ENCODE peak calls at places on chromosomes 1 and 21, in ten cellular contexts. H is Peyer's patch, W is left ventricle myocardium inferior, D is endodermal cell, Z is tibial artery, S is transverse colon, V is heart left ventricle, J is GM12878, X is ascending aorta, I is spleen. G is an unnamed sample. For H3K4me1, the result is how much of the 10 kb centered on the place peaks cover.

GRCh38 chr1:185292237-185292636 is 24.8 kb downstream of the IVNS1ABP start:
- DNase-seq in S (no peak), V (no peak), X (no peak), Z (no peak), D (no peak), I (peak), J (no peak), H (no peak), W (peak), G (no peak)

GRCh38 chr1:19646366-19646765 is 2.3 kb downstream of the NBL1 start:
- DNase-seq in W (no peak), I (no peak), H (no peak), Z (no peak), S (peak), V (no peak), X (no peak), J (no peak), D (no peak), G (no peak)

GRCh38 chr1:228396770-228397453 is 9.7 kb downstream of the TRIM11 start:
- DNase-seq in J (no peak), V (no peak), S (no peak), D (peak), W (no peak), H (no peak), I (peak), X (no peak), Z (peak), G (no peak)

GRCh38 chr1:226722240-226722900 is 16.7 kb downstream of the ITPKB start:
- DNase-seq in Z (no peak), W (no peak), H (no peak), D (peak), X (no peak), J (no peak), S (no peak), V (no peak), I (no peak), G (no peak)

GRCh38 chr21:16592399-16592798 is 862.6 kb downstream of the USP25 start:
- DNase-seq in D (no peak), J (no peak), Z (no peak), W (no peak), V (no peak), X (no peak), I (no peak), S (no peak), H (no peak), G (no peak)

GRCh38 chr1:219917851-219918466 is 10.4 kb downstream of the SLC30A10 start:
- DNase-seq in I (no peak), D (no peak), Z (no peak), X (no peak), W (no peak), V (no peak), S (peak), H (no peak), J (no peak), G (no peak)

GRCh38 chr1:233015965-233016364 is 65.6 kb downstream of the NTPCR start:
- DNase-seq in S (no peak), H (no peak), V (no peak), J (no peak), W (no peak), X (no peak), Z (no peak), D (no peak), I (no peak), G (no peak)

GRCh38 chr1:156102634-156103511 is 11.6 kb upstream of the LMNA start:
- DNase-seq in S (no peak), H (no peak), V (peak), D (no peak), Z (no peak), X (no peak), J (no peak), I (no peak), W (no peak), G (no peak)

GRCh38 chr1:25033030-25033827 is 103.2 kb upstream of the RUNX3 start:
- DNase-seq in J (no peak), S (no peak), I (no peak), D (no peak), W (no peak), X (no peak), V (no peak), H (no peak), Z (no peak), G (no peak)

GRCh38 chr1:115114308-115114707 is 25.0 kb upstream of the TSPAN2 start:
- DNase-seq in H (no peak), J (no peak), X (no peak), V (no peak), S (no peak), I (no peak), D (no peak), Z (no peak), W (no peak), G (no peak)

GRCh38 chr1:206103979-206104378 is 13.2 kb downstream of the AVPR1B start:
- DNase-seq in D (no peak), V (no peak), I (no peak), X (no peak), J (no peak), S (no peak), Z (no peak), H (no peak), W (no peak), G (peak)

GRCh38 chr1:161951646-161952045 is 72.0 kb downstream of the OLFML2B start:
- DNase-seq in Z (no peak), X (no peak), D (no peak), S (no peak), V (no peak), H (no peak), I (no peak), J (no peak), W (no peak), G (no peak)

GRCh38 chr1:40630488-40631223 is 34.8 kb downstream of the RIMS3 start:
- DNase-seq in X (no peak), Z (no peak), D (peak), S (no peak), V (no peak), I (no peak), H (no peak), W (no peak), J (no peak), G (no peak)

GRCh38 chr1:224333309-224333926 is 3.4 kb upstream of the NVL start:
- DNase-seq in S (no peak), X (no peak), I (no peak), D (no peak), H (no peak), V (no peak), W (no peak), Z (no peak), J (peak), G (no peak)

GRCh38 chr1:108158893-108159292 is 41.2 kb downstream of the SLC25A24 start:
- DNase-seq in J (no peak), V (no peak), H (no peak), X (no peak), Z (no peak), S (no peak), I (no peak), D (no peak), W (no peak), G (no peak)

GRCh38 chr1:17653728-17654351 is 101.3 kb upstream of the ACTL8 start:
- DNase-seq in V (no peak), S (no peak), X (no peak), Z (no peak), D (peak), W (no peak), I (no peak), H (no peak), J (no peak), G (no peak)

GRCh38 chr1:77834771-77835334 is 53.6 kb upstream of the NEXN start:
- DNase-seq in Z (no peak), I (no peak), S (peak), H (no peak), W (no peak), X (no peak), J (no peak), D (no peak), V (peak), G (no peak)

DNA sequence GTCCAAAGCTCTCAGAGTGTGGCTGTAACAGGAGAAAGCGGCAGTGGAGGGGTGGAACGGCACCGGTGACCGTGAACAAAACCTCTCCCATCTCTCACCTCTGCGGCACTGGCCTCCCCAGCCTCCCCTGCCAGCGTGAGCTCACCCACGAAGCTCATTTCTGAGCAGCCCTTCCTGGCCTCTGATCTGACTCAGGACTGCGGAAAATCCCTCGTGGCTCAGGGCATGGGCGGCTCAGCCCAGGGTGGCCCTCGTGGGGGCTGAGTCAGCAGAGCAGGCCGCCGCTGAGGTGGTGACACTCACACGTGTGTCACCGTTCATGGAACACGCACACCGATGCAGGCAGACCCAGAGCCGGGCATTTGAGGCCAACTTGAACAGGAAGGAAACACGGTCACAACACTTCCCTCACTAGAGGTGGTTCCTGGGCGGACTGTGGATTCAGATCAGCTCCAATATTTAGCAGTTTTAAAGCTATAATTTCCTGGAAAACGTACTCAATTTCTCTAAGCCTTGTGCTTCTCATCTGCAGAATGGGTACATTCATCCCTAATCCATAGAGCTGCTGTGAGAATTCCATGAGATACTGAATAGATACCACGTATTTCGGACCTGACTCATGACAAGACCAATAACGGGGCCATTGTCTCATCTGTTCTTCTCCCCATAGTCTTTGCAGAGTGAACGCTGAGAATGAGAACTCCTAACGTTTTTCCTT is 115.0 kb upstream of the TMPRSS2 start:
- DNase-seq in H (no peak), I (no peak), Z (no peak), V (no peak), J (no peak), S (no peak), W (no peak), D (no peak), X (no peak), G (no peak)
- TF ChIP-seq CTCF in H (no peak), I (no peak), Z (no peak), V (no peak), J (no peak), S (no peak), W (no peak), D (no peak), X (no peak), G (no peak)

GRCh38 chr1:229434005-229434640 is at the start of gene ACTA1:
- DNase-seq in X (no peak), W (peak), S (no peak), Z (no peak), D (peak), I (no peak), J (no peak), H (no peak), V (peak), G (no peak)
- H3K4me3 ChIP-seq in X (no peak), W (peak), S (no peak), Z (peak), D (peak), I (no peak), J (no peak), H (no peak), V (peak), G (peak)

GRCh38 chr1:208159542-208160258 is 84.5 kb downstream of the PLXNA2 start:
- DNase-seq in S (no peak), J (no peak), V (no peak), Z (peak), W (no peak), H (no peak), D (peak), I (no peak), X (no peak), G (peak)

GRCh38 chr1:208157769-208158168 is 86.4 kb downstream of the PLXNA2 start:
- DNase-seq in D (no peak), W (no peak), J (no peak), X (no peak), H (no peak), S (no peak), Z (peak), V (no peak), I (no peak), G (peak)

GRCh38 chr1:208161005-208161404 is 83.2 kb downstream of the PLXNA2 start:
- DNase-seq in V (no peak), D (peak), W (no peak), Z (no peak), S (no peak), X (no peak), H (no peak), I (no peak), J (no peak), G (no peak)

GRCh38 chr1:208160259-208160819 is 83.8 kb downstream of the PLXNA2 start:
- DNase-seq in S (no peak), X (no peak), V (no peak), D (no peak), W (no peak), Z (peak), H (no peak), I (no peak), J (no peak), G (no peak)

GRCh38 chr1:208158640-208159541 is 85.3 kb downstream of the PLXNA2 start:
- DNase-seq in D (peak), V (no peak), I (no peak), J (no peak), Z (peak), X (no peak), H (no peak), W (no peak), S (peak), G (no peak)
- H3K4me1 ChIP-seq in D (half or more), V (half or more), I (under half), J (under half), Z (under half), X (under half), H (under half), W (half or more), S (half or more), G (half or more)

GRCh38 chr1:54595956-54596498 is 27.3 kb downstream of the FAM151A start:
- DNase-seq in J (no peak), D (no peak), V (no peak), I (peak), W (no peak), H (no peak), Z (no peak), S (no peak), X (no peak), G (no peak)

GRCh38 chr1:54596756-54597155 is 26.6 kb downstream of the FAM151A start:
- DNase-seq in X (no peak), Z (no peak), I (no peak), D (no peak), W (no peak), H (no peak), S (no peak), J (no peak), V (no peak), G (no peak)

GRCh38 chr1:54591127-54591756 is 32.1 kb downstream of the FAM151A start:
- DNase-seq in J (no peak), S (no peak), H (no peak), V (no peak), D (no peak), X (no peak), I (no peak), Z (no peak), W (no peak), G (no peak)

GRCh38 chr1:54594463-54594862 is 28.9 kb downstream of the FAM151A start:
- DNase-seq in H (no peak), I (peak), Z (no peak), J (no peak), S (no peak), W (no peak), V (no peak), D (no peak), X (no peak), G (no peak)

GRCh38 chr1:54593571-54594160 is 29.7 kb downstream of the FAM151A start:
- DNase-seq in Z (no peak), D (no peak), S (no peak), J (no peak), X (no peak), V (no peak), H (no peak), I (peak), W (no peak), G (no peak)
- TF ChIP-seq CTCF in Z (no peak), D (no peak), S (no peak), J (no peak), X (no peak), V (no peak), H (no peak), I (no peak), W (no peak), G (no peak)

DNA sequence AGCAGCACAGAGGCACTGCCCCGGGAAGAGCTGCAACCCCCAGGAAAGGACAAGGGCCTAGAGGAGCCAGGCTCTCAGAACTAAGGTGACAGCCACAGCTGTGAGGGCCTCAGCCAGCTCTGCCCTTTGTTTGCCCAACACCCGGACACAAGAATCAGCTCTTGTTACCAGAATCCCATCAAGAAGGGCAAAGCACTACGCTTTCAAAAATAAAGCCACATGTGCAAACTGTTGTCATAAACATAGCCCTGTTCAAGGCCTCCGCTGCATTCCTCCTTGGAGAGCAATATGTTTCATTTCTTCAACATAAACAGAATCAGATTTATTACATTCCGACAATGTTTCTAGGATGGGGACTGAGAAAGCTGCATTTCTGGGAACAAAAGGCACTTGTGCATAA is 71.2 kb downstream of the SSBP3 start:
- DNase-seq in I (no peak), H (no peak), S (no peak), X (no peak), Z (no peak), D (no peak), W (no peak), V (no peak), J (no peak), G (no peak)
- H3K4me3 ChIP-seq in I (no peak), H (no peak), S (no peak), X (peak), Z (peak), D (no peak), W (peak), V (peak), J (no peak), G (peak)

DNA sequence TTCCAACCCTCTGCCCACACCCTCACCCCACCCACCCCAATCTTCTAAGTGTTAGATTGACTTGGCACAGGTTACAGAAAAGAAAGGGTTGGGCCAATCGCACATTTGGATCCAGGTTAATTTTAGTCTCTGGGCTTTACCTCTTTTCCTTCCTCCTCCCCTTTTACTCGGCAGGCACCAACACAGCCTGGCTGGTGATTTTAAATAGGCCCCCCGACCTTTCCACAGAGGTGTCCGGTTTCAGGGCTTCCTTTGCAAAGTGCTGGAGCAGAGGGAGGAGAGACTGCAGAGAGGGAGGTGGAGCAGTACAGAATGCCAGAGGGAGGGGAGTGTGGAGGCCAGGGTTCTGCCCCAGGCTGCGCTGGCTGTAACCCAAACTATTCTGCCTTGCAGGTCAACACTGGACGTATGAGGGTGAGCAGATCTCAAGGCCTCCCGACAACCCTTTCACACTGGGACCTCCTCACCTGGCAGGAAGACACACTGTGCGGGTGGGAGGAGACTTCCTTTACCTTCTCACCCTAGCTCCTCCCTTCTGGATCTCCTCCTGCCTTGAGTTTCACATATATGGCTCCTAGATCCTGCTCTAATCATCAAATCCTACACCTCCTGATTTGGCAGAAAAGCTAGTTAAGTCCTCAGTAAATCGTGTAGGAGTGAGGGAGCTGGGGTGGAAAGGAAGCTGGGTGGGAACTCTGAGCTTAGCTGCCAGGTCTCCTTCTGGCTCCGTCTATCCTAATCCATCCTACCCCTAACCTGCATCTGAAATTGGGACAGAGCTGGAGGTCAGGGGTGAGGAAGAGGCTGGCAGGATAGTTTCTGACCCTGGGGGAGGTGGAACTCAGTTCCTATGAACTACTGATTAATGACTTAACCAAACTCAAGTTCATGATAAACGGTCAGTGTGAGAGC is 2.4 kb downstream of the CA14 start:
- DNase-seq in H (no peak), W (no peak), D (peak), S (peak), J (no peak), Z (no peak), V (no peak), I (no peak), X (no peak), G (no peak)
- H3K4me1 ChIP-seq in H (under half), W (under half), D (under half), S (under half), J (under half), Z (under half), V (under half), I (under half), X (under half), G (under half)